ENCODE peak calls at places on chromosomes 6 and 20, in four cellular contexts. O, U, P and S are unnamed samples.

GRCh38 chr20:35503281-35503680 is 26.2 kb downstream of the C20orf173 start:
- DNase-seq in O (no peak), U (no peak), P (no peak), S (no peak)

GRCh38 chr6:43258180-43258579 is 14.9 kb downstream of the TTBK1 start:
- DNase-seq in O (no peak), U (no peak), P (no peak), S (no peak)

GRCh38 chr6:126873351-126873750 is 245.1 kb upstream of the RSPO3 start:
- DNase-seq in O (no peak), U (no peak), P (no peak), S (no peak)

GRCh38 chr6:56891754-56892153 is 63.2 kb upstream of the BEND6 start:
- DNase-seq in O (no peak), U (no peak), P (no peak), S (no peak)

GRCh38 chr6:73180076-73180717 is 45.1 kb downstream of the KHDC1L start:
- DNase-seq in O (peak), U (no peak), P (no peak), S (no peak)

GRCh38 chr6:129947797-129948196 is 70.6 kb upstream of the L3MBTL3 start:
- DNase-seq in O (no peak), U (no peak), P (no peak), S (no peak)

GRCh38 chr20:57437672-57438330 is 46.6 kb downstream of the RBM38 start:
- DNase-seq in O (no peak), U (no peak), P (no peak), S (no peak)

GRCh38 chr20:1278323-1278660 is 12.2 kb downstream of the SNPH start:
- DNase-seq in O (no peak), U (no peak), P (no peak), S (no peak)

GRCh38 chr6:149455028-149455732 is 29.6 kb downstream of the ZC3H12D start:
- DNase-seq in O (no peak), U (no peak), P (no peak), S (no peak)

GRCh38 chr20:5864873-5865582 is 85.3 kb downstream of the TRMT6 start:
- DNase-seq in O (peak), U (no peak), P (no peak), S (no peak)

GRCh38 chr6:87393026-87393622 is 14.6 kb upstream of the CFAP206 start:
- DNase-seq in O (peak), U (peak), P (peak), S (peak)

GRCh38 chr6:78483546-78483945 is 383.8 kb upstream of the IRAK1BP1 start:
- DNase-seq in O (no peak), U (no peak), P (no peak), S (no peak)

GRCh38 chr6:74912234-74912633 is 293.6 kb downstream of the COL12A1 start:
- DNase-seq in O (no peak), U (no peak), P (no peak), S (no peak)

GRCh38 chr6:1315560-1316386 is 3.9 kb downstream of the FOXQ1 start:
- DNase-seq in O (no peak), U (no peak), P (no peak), S (no peak)

GRCh38 chr6:23775127-23775526 is 350.9 kb upstream of the NRSN1 start:
- DNase-seq in O (no peak), U (no peak), P (no peak), S (no peak)

GRCh38 chr6:18330548-18331066 is 56.5 kb upstream of the RNF144B start:
- DNase-seq in O (no peak), U (no peak), P (no peak), S (peak)

GRCh38 chr6:142013286-142013685 is 119.4 kb upstream of the GJE1 start:
- DNase-seq in O (peak), U (no peak), P (no peak), S (no peak)

GRCh38 chr20:23459431-23460112 is 6.9 kb upstream of the CST11 start:
- DNase-seq in O (no peak), U (no peak), P (no peak), S (no peak)

GRCh38 chr20:4081396-4081795 is 66.0 kb upstream of the RNF24 start:
- DNase-seq in O (no peak), U (no peak), P (no peak), S (no peak)

GRCh38 chr6:97819680-97820079 is 536.7 kb upstream of the MMS22L start:
- DNase-seq in O (no peak), U (no peak), P (no peak), S (no peak)

GRCh38 chr6:119273799-119274595 is 75.6 kb downstream of the MAN1A1 start:
- DNase-seq in O (no peak), U (no peak), P (no peak), S (no peak)

GRCh38 chr20:36658300-36658699 is 12.3 kb upstream of the SLA2 start:
- DNase-seq in O (no peak), U (no peak), P (no peak), S (no peak)

GRCh38 chr6:80789912-80790635 is 683.6 kb downstream of the BCKDHB start:
- DNase-seq in O (no peak), U (no peak), P (no peak), S (no peak)